ENCODE peak calls at places on chromosomes 6 and 20, in seven cellular contexts. T is neuronal stem cell, A is mesendoderm, L is IMR-90, H is mesenchymal stem cell, Z is H1, Y is trophoblast cell. U is an unnamed sample.

GRCh38 chr6:2355155-2355554 is 109.8 kb upstream of the GMDS start:
- DNase-seq in T (no peak), A (no peak), L (peak), H (no peak), Z (no peak), Y (no peak), U (no peak)

GRCh38 chr6:3310710-3311109 is 52.0 kb downstream of the PSMG4 start:
- DNase-seq in T (no peak), A (no peak), L (no peak), H (no peak), Z (no peak), Y (no peak), U (no peak)

GRCh38 chr6:43078651-43079050 is 2.5 kb downstream of the PTK7 start:
- DNase-seq in T (no peak), A (no peak), L (peak), H (peak), Z (no peak), Y (no peak), U (no peak)

GRCh38 chr6:72969666-72970065 is 255.6 kb downstream of the KHDC1L start:
- DNase-seq in T (no peak), A (peak), L (no peak), H (no peak), Z (no peak), Y (peak), U (no peak)

GRCh38 chr6:150702675-150703074 is 103.0 kb downstream of the PLEKHG1 start:
- DNase-seq in T (no peak), A (no peak), L (no peak), H (no peak), Z (no peak), Y (no peak), U (no peak)

GRCh38 chr6:38871745-38872568 is 156.8 kb downstream of the DNAH8 start:
- DNase-seq in T (peak), A (peak), L (peak), H (peak), Z (peak), Y (peak), U (peak)

GRCh38 chr20:38951611-38952010 is 10.5 kb upstream of the DHX35 start:
- DNase-seq in T (no peak), A (no peak), L (no peak), H (no peak), Z (no peak), Y (no peak), U (no peak)

GRCh38 chr20:10469599-10469998 is 34.5 kb downstream of the SLX4IP start:
- DNase-seq in T (peak), A (peak), L (peak), H (peak), Z (peak), Y (peak), U (no peak)

GRCh38 chr6:142913511-142914047 is 31.4 kb downstream of the HIVEP2 start:
- DNase-seq in T (no peak), A (no peak), L (no peak), H (no peak), Z (no peak), Y (peak), U (no peak)

GRCh38 chr6:43772571-43773049 is 2.6 kb downstream of the VEGFA start:
- DNase-seq in T (peak), A (peak), L (no peak), H (peak), Z (no peak), Y (no peak), U (peak)

GRCh38 chr6:120671519-120671918 is 662.8 kb downstream of the TBC1D32 start:
- DNase-seq in T (peak), A (peak), L (no peak), H (no peak), Z (peak), Y (no peak), U (peak)

GRCh38 chr20:20489054-20489453 is 121.2 kb downstream of the INSM1 start:
- DNase-seq in T (no peak), A (no peak), L (peak), H (no peak), Z (no peak), Y (no peak), U (no peak)

GRCh38 chr20:57582432-57583288 is 21.8 kb downstream of the PCK1 start:
- DNase-seq in T (no peak), A (peak), L (peak), H (no peak), Z (no peak), Y (no peak), U (peak)

GRCh38 chr20:23298155-23298554 is 52.4 kb upstream of the NXT1 start:
- DNase-seq in T (no peak), A (peak), L (no peak), H (no peak), Z (no peak), Y (no peak), U (no peak)

GRCh38 chr6:144064831-144065668 is 30.3 kb downstream of the SF3B5 start:
- DNase-seq in T (peak), A (no peak), L (no peak), H (peak), Z (no peak), Y (no peak), U (no peak)

GRCh38 chr6:85561750-85562357 is 31.8 kb downstream of the SNX14 start:
- DNase-seq in T (no peak), A (no peak), L (peak), H (no peak), Z (no peak), Y (no peak), U (no peak)

GRCh38 chr6:111580826-111581505 is 24.7 kb downstream of the TRAF3IP2 start:
- DNase-seq in T (no peak), A (peak), L (peak), H (no peak), Z (no peak), Y (no peak), U (peak)

GRCh38 chr20:32244150-32244823 is 33.2 kb upstream of the KIF3B start:
- DNase-seq in T (no peak), A (no peak), L (no peak), H (no peak), Z (no peak), Y (peak), U (no peak)

GRCh38 chr20:52434453-52434852 is 242.9 kb upstream of the ZFP64 start:
- DNase-seq in T (no peak), A (no peak), L (no peak), H (no peak), Z (no peak), Y (no peak), U (no peak)

GRCh38 chr20:50734730-50735679 is 3.6 kb downstream of the PARD6B start:
- DNase-seq in T (no peak), A (no peak), L (no peak), H (no peak), Z (no peak), Y (no peak), U (no peak)

GRCh38 chr6:19024737-19025136 is 637.6 kb downstream of the RNF144B start:
- DNase-seq in T (peak), A (peak), L (peak), H (peak), Z (no peak), Y (peak), U (peak)

GRCh38 chr6:82331031-82331773 is 32.4 kb upstream of the TPBG start:
- DNase-seq in T (no peak), A (peak), L (peak), H (peak), Z (no peak), Y (peak), U (peak)

GRCh38 chr6:156658596-156659316 is 118.4 kb upstream of the ARID1B start:
- DNase-seq in T (no peak), A (peak), L (no peak), H (no peak), Z (no peak), Y (no peak), U (no peak)

GRCh38 chr6:26329763-26330511 is 35.1 kb upstream of the BTN3A2 start:
- DNase-seq in T (no peak), A (peak), L (peak), H (peak), Z (no peak), Y (peak), U (peak)

GRCh38 chr6:129671442-129672344 is 38.3 kb downstream of the ARHGAP18 start:
- DNase-seq in T (no peak), A (peak), L (no peak), H (no peak), Z (no peak), Y (peak), U (no peak)

GRCh38 chr20:58746551-58747399 is 54.2 kb downstream of the NPEPL1 start:
- DNase-seq in T (no peak), A (no peak), L (no peak), H (no peak), Z (no peak), Y (no peak), U (no peak)

GRCh38 chr6:126919947-126920346 is 198.5 kb upstream of the RSPO3 start:
- DNase-seq in T (no peak), A (no peak), L (peak), H (peak), Z (no peak), Y (peak), U (no peak)

GRCh38 chr20:47206962-47207641 is 149.4 kb downstream of the ZMYND8 start:
- DNase-seq in T (peak), A (no peak), L (no peak), H (no peak), Z (no peak), Y (no peak), U (no peak)

GRCh38 chr6:159606786-159607185 is 86.3 kb downstream of the SOD2 start:
- DNase-seq in T (no peak), A (no peak), L (peak), H (no peak), Z (no peak), Y (no peak), U (no peak)

GRCh38 chr6:82263916-82264315 is 16.4 kb upstream of the IBTK start:
- DNase-seq in T (no peak), A (no peak), L (no peak), H (no peak), Z (no peak), Y (peak), U (no peak)

GRCh38 chr20:3797592-3798404 is 1.7 kb downstream of the CDC25B start:
- DNase-seq in T (no peak), A (no peak), L (peak), H (peak), Z (no peak), Y (no peak), U (no peak)

GRCh38 chr6:33154349-33154748 is 37.9 kb downstream of the COL11A2 start:
- DNase-seq in T (no peak), A (no peak), L (no peak), H (no peak), Z (no peak), Y (no peak), U (no peak)

GRCh38 chr6:129903082-129903481 is 42.0 kb upstream of the TMEM244 start:
- DNase-seq in T (no peak), A (no peak), L (no peak), H (no peak), Z (no peak), Y (peak), U (no peak)

GRCh38 chr6:43953794-43954310 is 173.4 kb downstream of the MRPL14 start:
- DNase-seq in T (no peak), A (peak), L (no peak), H (peak), Z (peak), Y (no peak), U (peak)

GRCh38 chr20:36173451-36173933 is 19.0 kb downstream of the EPB41L1 start:
- DNase-seq in T (peak), A (peak), L (peak), H (peak), Z (peak), Y (peak), U (peak)

GRCh38 chr20:573414-574296 is 30.1 kb upstream of the CSNK2A1 start:
- DNase-seq in T (no peak), A (peak), L (no peak), H (no peak), Z (no peak), Y (peak), U (no peak)

GRCh38 chr20:572752-573151 is 29.2 kb upstream of the CSNK2A1 start:
- DNase-seq in T (no peak), A (no peak), L (no peak), H (no peak), Z (no peak), Y (no peak), U (no peak)

GRCh38 chr20:568865-569415 is 25.4 kb upstream of the CSNK2A1 start:
- DNase-seq in T (no peak), A (peak), L (no peak), H (no peak), Z (no peak), Y (peak), U (no peak)

GRCh38 chr20:574297-574942 is 30.8 kb upstream of the CSNK2A1 start:
- DNase-seq in T (no peak), A (peak), L (no peak), H (no peak), Z (no peak), Y (peak), U (peak)

DNA sequence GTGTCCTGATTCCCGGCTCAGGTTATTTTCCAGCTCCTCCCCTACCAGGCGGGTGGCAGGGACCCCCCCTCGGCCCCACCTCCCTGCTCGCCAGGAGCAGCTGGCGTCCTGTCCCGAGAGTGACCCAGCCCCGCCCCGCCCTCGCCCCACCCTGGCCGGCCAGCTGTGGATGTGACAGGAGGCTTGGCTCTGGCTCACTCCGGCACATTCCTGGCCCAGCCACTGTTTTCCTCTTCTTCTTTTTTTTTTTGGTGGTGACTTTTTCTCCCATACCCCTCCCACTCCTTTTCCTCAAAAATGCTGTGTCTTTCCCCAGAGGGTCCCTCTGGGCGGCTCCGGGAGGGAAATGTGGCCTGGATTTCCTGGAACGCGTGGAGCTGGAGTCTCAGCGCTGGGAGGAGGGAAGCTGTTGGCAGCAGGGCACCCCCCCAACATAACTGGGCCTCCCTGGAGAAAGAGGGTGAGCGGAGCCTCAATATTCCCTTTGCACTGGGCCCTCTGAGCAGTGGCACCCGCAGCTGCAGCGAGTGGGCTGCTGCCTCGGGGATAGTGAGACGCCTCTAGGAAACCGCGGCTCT is 28.3 kb upstream of the CSNK2A1 start:
- DNase-seq in T (peak), A (peak), L (no peak), H (no peak), Z (no peak), Y (peak), U (peak)
- H3K18ac ChIP-seq in T (no peak), A (peak), L (no peak), H (no peak), Z (peak), Y (no peak), U (no peak)

DNA sequence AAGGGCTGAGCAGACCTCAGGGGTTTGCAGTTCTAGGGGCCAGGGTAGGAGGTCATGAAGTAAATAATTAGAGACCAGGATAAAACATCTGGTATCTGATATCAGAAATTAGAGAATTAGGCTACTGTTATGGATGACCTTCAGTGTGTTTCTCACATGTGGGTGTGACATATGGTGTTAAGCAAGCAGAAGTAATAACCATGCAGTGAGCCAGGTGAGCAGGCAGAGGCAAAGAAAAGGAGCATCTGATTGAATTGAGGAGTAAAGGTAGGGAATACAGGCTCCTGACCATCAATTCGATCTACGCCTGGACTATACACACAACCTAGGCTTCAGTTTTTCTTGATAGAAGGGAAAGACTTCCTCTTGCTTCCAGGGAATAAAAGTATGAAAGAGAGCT is 34.7 kb upstream of the MAP3K7 start:
- DNase-seq in T (no peak), A (no peak), L (no peak), H (no peak), Z (no peak), Y (no peak), U (no peak)
- H3K18ac ChIP-seq in T (no peak), A (no peak), L (no peak), H (no peak), Z (no peak), Y (no peak), U (no peak)

GRCh38 chr6:32116674-32117073 is 7.5 kb upstream of the TNXB start:
- DNase-seq in T (no peak), A (peak), L (no peak), H (peak), Z (no peak), Y (no peak), U (no peak)
- H3K18ac ChIP-seq in T (no peak), A (no peak), L (no peak), H (peak), Z (no peak), Y (no peak), U (no peak)

GRCh38 chr20:62138912-62139311 is 4.3 kb downstream of the PSMA7 start:
- DNase-seq in T (no peak), A (no peak), L (no peak), H (no peak), Z (no peak), Y (no peak), U (no peak)

GRCh38 chr20:62137478-62138203 is 5.6 kb downstream of the PSMA7 start:
- DNase-seq in T (no peak), A (no peak), L (no peak), H (no peak), Z (no peak), Y (no peak), U (no peak)

GRCh38 chr20:62137092-62137384 is 6.2 kb downstream of the PSMA7 start:
- DNase-seq in T (no peak), A (no peak), L (no peak), H (no peak), Z (no peak), Y (no peak), U (no peak)

GRCh38 chr20:62139636-62140035 is 3.6 kb downstream of the PSMA7 start:
- DNase-seq in T (no peak), A (no peak), L (no peak), H (no peak), Z (no peak), Y (no peak), U (no peak)

GRCh38 chr20:62138204-62138543 is 5.0 kb downstream of the PSMA7 start:
- DNase-seq in T (no peak), A (no peak), L (no peak), H (no peak), Z (no peak), Y (no peak), U (no peak)
- H3K18ac ChIP-seq in T (no peak), A (no peak), L (no peak), H (no peak), Z (no peak), Y (no peak), U (no peak)

DNA sequence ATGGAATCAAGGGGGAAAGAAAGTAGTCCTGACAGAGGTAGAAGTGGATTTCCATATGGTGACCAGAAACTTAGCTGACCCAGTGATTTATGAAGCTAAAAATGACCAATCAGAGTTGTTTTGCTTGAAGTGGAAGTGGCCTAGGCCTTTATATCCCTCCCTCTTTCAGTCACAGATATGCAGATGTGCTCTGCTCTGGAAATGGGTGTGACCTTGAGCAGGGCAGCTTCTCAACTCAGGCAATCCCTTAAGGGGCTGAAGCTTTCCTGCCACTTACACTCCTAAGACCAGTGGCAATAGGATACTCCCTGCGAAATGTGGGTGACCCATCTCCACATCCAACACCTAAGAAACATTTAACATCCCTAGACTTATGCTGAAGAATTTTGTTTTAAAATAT is 256.6 kb downstream of the EYS start:
- DNase-seq in T (no peak), A (peak), L (no peak), H (no peak), Z (no peak), Y (no peak), U (peak)
- H3K18ac ChIP-seq in T (no peak), A (no peak), L (no peak), H (peak), Z (peak), Y (no peak), U (no peak)

U was measured in H9.